ENCODE peak calls at places on chromosomes 1 and 21, in eight cellular contexts. Q is central memory CD8-positive, alpha-beta T cell; A is Panc1; P is Right ventricle myocardium inferior; C is activated naive CD4-positive, alpha-beta T cell treated with anti-CD3 and anti-CD28 coated beads, Interleukin-2, amount 50 U/mL, for 72 hours; K is natural killer cell; R is RWPE2; N is left ventricle myocardium superior. H is an unnamed sample.

GRCh38 chr1:163661386-163661785 is 339.6 kb downstream of the NUF2 start:
- ATAC-seq in Q (no peak), A (no peak), P (no peak), C (no peak), K (no peak), R (no peak), N (peak), H (no peak)

GRCh38 chr1:59025898-59026426 is 242.1 kb upstream of the JUN start:
- ATAC-seq in Q (no peak), A (no peak), P (no peak), C (no peak), K (no peak), R (no peak), N (no peak), H (no peak)

GRCh38 chr1:232854786-232855185 is 49.6 kb downstream of the MAP10 start:
- ATAC-seq in Q (no peak), A (no peak), P (no peak), C (no peak), K (no peak), R (no peak), N (no peak), H (no peak)

GRCh38 chr1:158390342-158390741 is 8.9 kb downstream of the OR10T2 start:
- ATAC-seq in Q (no peak), A (no peak), P (no peak), C (no peak), K (no peak), R (no peak), N (no peak), H (no peak)

GRCh38 chr1:198623920-198624647 is 14.8 kb upstream of the PTPRC start:
- ATAC-seq in Q (no peak), A (no peak), P (no peak), C (no peak), K (peak), R (no peak), N (no peak), H (no peak)

GRCh38 chr1:74824497-74825107 is 91.7 kb downstream of the TYW3 start:
- ATAC-seq in Q (no peak), A (no peak), P (no peak), C (no peak), K (no peak), R (no peak), N (no peak), H (no peak)

GRCh38 chr1:108669679-108670078 is 8.8 kb upstream of the HENMT1 start:
- ATAC-seq in Q (no peak), A (no peak), P (no peak), C (peak), K (no peak), R (no peak), N (no peak), H (no peak)

GRCh38 chr1:9069324-9070100 is at the start of gene SLC2A5:
- ATAC-seq in Q (no peak), A (no peak), P (peak), C (no peak), K (no peak), R (no peak), N (peak), H (peak)

GRCh38 chr1:72892461-72892860 is 610.1 kb upstream of the NEGR1 start:
- ATAC-seq in Q (no peak), A (no peak), P (no peak), C (no peak), K (no peak), R (peak), N (no peak), H (no peak)

GRCh38 chr1:17181785-17182464 is 23.0 kb upstream of the PADI1 start:
- ATAC-seq in Q (no peak), A (no peak), P (no peak), C (peak), K (peak), R (no peak), N (no peak), H (no peak)

GRCh38 chr1:77095231-77095630 is 124.0 kb downstream of the PIGK start:
- ATAC-seq in Q (no peak), A (no peak), P (no peak), C (no peak), K (no peak), R (no peak), N (no peak), H (no peak)

GRCh38 chr1:15757575-15758401 is 807 bp upstream of the FBLIM1 start:
- ATAC-seq in Q (no peak), A (peak), P (no peak), C (no peak), K (no peak), R (peak), N (peak), H (no peak)

GRCh38 chr1:183891158-183891557 is 86.2 kb downstream of the RGL1 start:
- ATAC-seq in Q (no peak), A (no peak), P (no peak), C (no peak), K (no peak), R (no peak), N (no peak), H (no peak)

GRCh38 chr1:203675596-203676347 is 49.1 kb downstream of the ATP2B4 start:
- ATAC-seq in Q (no peak), A (no peak), P (no peak), C (no peak), K (no peak), R (no peak), N (no peak), H (no peak)

GRCh38 chr1:164638506-164639202 is 79.7 kb downstream of the PBX1 start:
- ATAC-seq in Q (no peak), A (no peak), P (peak), C (no peak), K (no peak), R (no peak), N (peak), H (no peak)

GRCh38 chr1:118136511-118136937 is 48.5 kb downstream of the SPAG17 start:
- ATAC-seq in Q (no peak), A (no peak), P (no peak), C (peak), K (no peak), R (peak), N (no peak), H (peak)

GRCh38 chr21:35343046-35343816 is 294.1 kb upstream of the RUNX1 start:
- ATAC-seq in Q (peak), A (no peak), P (no peak), C (peak), K (no peak), R (no peak), N (no peak), H (no peak)

GRCh38 chr1:95509989-95510388 is 276.0 kb downstream of the RWDD3 start:
- ATAC-seq in Q (no peak), A (no peak), P (no peak), C (no peak), K (no peak), R (no peak), N (no peak), H (no peak)

GRCh38 chr1:185215911-185216310 is 58.9 kb downstream of the SWT1 start:
- ATAC-seq in Q (no peak), A (no peak), P (no peak), C (no peak), K (no peak), R (peak), N (no peak), H (no peak)

GRCh38 chr1:223393275-223394214 is at the start of gene CCDC185:
- ATAC-seq in Q (no peak), A (peak), P (peak), C (no peak), K (no peak), R (peak), N (peak), H (peak)

GRCh38 chr1:90835661-90836344 is 118.7 kb upstream of the BARHL2 start:
- ATAC-seq in Q (no peak), A (no peak), P (peak), C (no peak), K (no peak), R (no peak), N (peak), H (peak)

GRCh38 chr1:110339427-110340206 is 440 bp downstream of the RBM15 start:
- ATAC-seq in Q (peak), A (peak), P (no peak), C (peak), K (peak), R (peak), N (no peak), H (no peak)

GRCh38 chr1:231867607-231868006 is 241.0 kb downstream of the DISC1 start:
- ATAC-seq in Q (no peak), A (no peak), P (peak), C (no peak), K (no peak), R (no peak), N (peak), H (no peak)

GRCh38 chr1:165763442-165763841 is 5.2 kb downstream of the TMCO1 start:
- ATAC-seq in Q (no peak), A (no peak), P (no peak), C (peak), K (no peak), R (no peak), N (no peak), H (no peak)

GRCh38 chr1:43822040-43822439 is 111.6 kb upstream of the ARTN start:
- ATAC-seq in Q (no peak), A (peak), P (peak), C (no peak), K (no peak), R (peak), N (peak), H (peak)

GRCh38 chr1:115478933-115479551 is 141.0 kb upstream of the NGF start:
- ATAC-seq in Q (no peak), A (peak), P (peak), C (no peak), K (no peak), R (peak), N (peak), H (no peak)

GRCh38 chr21:33908760-33909159 is 6.8 kb downstream of the ATP5PO start:
- ATAC-seq in Q (no peak), A (no peak), P (no peak), C (peak), K (no peak), R (no peak), N (no peak), H (no peak)

GRCh38 chr1:190479028-190479427 is 1.4 kb upstream of the BRINP3 start:
- ATAC-seq in Q (no peak), A (no peak), P (no peak), C (no peak), K (no peak), R (no peak), N (no peak), H (no peak)

GRCh38 chr1:208238710-208239517 is 5.3 kb downstream of the PLXNA2 start:
- ATAC-seq in Q (no peak), A (no peak), P (peak), C (no peak), K (peak), R (peak), N (peak), H (no peak)

GRCh38 chr21:17370263-17370662 is 142.6 kb upstream of the CXADR start:
- ATAC-seq in Q (no peak), A (no peak), P (no peak), C (no peak), K (no peak), R (no peak), N (no peak), H (no peak)

GRCh38 chr1:148289647-148290046 is 137.6 kb upstream of the NBPF11 start:
- ATAC-seq in Q (no peak), A (no peak), P (no peak), C (no peak), K (no peak), R (no peak), N (no peak), H (no peak)

GRCh38 chr1:19744335-19744743 is 55.4 kb downstream of the TMCO4 start:
- ATAC-seq in Q (no peak), A (no peak), P (peak), C (no peak), K (no peak), R (no peak), N (peak), H (no peak)

GRCh38 chr1:97010865-97011264 is 289.3 kb downstream of the PTBP2 start:
- ATAC-seq in Q (no peak), A (no peak), P (no peak), C (no peak), K (no peak), R (no peak), N (no peak), H (no peak)

GRCh38 chr21:41761211-41762181 is 5.4 kb downstream of the RIPK4 start:
- ATAC-seq in Q (no peak), A (peak), P (peak), C (peak), K (no peak), R (peak), N (peak), H (peak)

GRCh38 chr1:44532567-44532944 is 127.5 kb downstream of the RNF220 start:
- ATAC-seq in Q (no peak), A (peak), P (no peak), C (no peak), K (no peak), R (no peak), N (no peak), H (no peak)

GRCh38 chr1:2163205-2163604 is 31.4 kb downstream of the FAAP20 start:
- ATAC-seq in Q (no peak), A (no peak), P (no peak), C (no peak), K (no peak), R (no peak), N (peak), H (no peak)

GRCh38 chr1:108053291-108054023 is 88.5 kb upstream of the VAV3 start:
- ATAC-seq in Q (no peak), A (no peak), P (peak), C (no peak), K (no peak), R (no peak), N (peak), H (peak)

GRCh38 chr1:239233626-239234025 is 152.7 kb upstream of the CHRM3 start:
- ATAC-seq in Q (no peak), A (no peak), P (no peak), C (no peak), K (no peak), R (no peak), N (no peak), H (no peak)

GRCh38 chr1:226411619-226412018 is 3.7 kb upstream of the PARP1 start:
- ATAC-seq in Q (no peak), A (no peak), P (no peak), C (no peak), K (no peak), R (no peak), N (no peak), H (no peak)